ENCODE peak calls at places on chromosomes 4 and X, in seven cellular contexts. L is WERI-Rb-1, H is dorsolateral prefrontal cortex, Q is AG10803, T is cardiac muscle cell, F is heart right ventricle, M is lower lobe of right lung. I is an unnamed sample.
A peak's percentile ranks its signal among the peaks of the same experiment; 100 is the strongest.

GRCh38 chrX:120111611-120112010 is 4.1 kb downstream of the RHOXF1 start:
- DNase-seq in M (no peak), F (no peak), Q (no peak), T (no peak), H (no peak), L (no peak), I (no peak)

GRCh38 chrX:16869393-16870094 is 618 bp downstream of the RBBP7 start:
- DNase-seq in L (peak; percentile 55), F (peak; percentile 9), H (no peak), Q (peak; percentile 32), M (peak; percentile 43), T (peak; percentile 75), I (peak; percentile 54)

GRCh38 chrX:87098477-87098876 is 419.1 kb upstream of the KLHL4 start:
- DNase-seq in T (no peak), H (no peak), L (no peak), M (no peak), F (no peak), Q (no peak), I (no peak)

GRCh38 chr4:108360857-108361820 is 192.4 kb upstream of the LEF1 start:
- DNase-seq in M (no peak), H (no peak), L (no peak), F (peak; percentile 5), T (peak; percentile 23), Q (peak; percentile 93), I (no peak)

GRCh38 chr4:14853186-14853946 is 148.9 kb upstream of the CPEB2 start:
- DNase-seq in F (no peak), L (no peak), Q (peak; percentile 89), T (no peak), M (no peak), H (no peak), I (no peak)

GRCh38 chrX:78514852-78515251 is 144.3 kb downstream of the RTL3 start:
- DNase-seq in T (peak; percentile 56), F (no peak), Q (no peak), M (no peak), L (no peak), H (no peak), I (peak; percentile 15)

GRCh38 chr4:139099366-139099982 is 77.5 kb downstream of the ELF2 start:
- DNase-seq in H (peak; percentile 59), F (peak; percentile 73), M (no peak), T (peak; percentile 84), L (peak; percentile 78), Q (peak; percentile 81), I (peak; percentile 72)

GRCh38 chr4:82733636-82734035 is 65.0 kb downstream of the SCD5 start:
- DNase-seq in T (no peak), M (no peak), L (no peak), Q (no peak), H (peak; percentile 72), F (no peak), I (no peak)

GRCh38 chr4:22192302-22192645 is 243.7 kb upstream of the KCNIP4 start:
- DNase-seq in L (no peak), Q (no peak), F (no peak), H (no peak), T (no peak), M (no peak), I (no peak)

GRCh38 chr4:32472918-32473317 is 1752.7 kb downstream of the PCDH7 start:
- DNase-seq in H (no peak), L (no peak), T (no peak), Q (no peak), M (no peak), F (no peak), I (no peak)

GRCh38 chrX:136767104-136767941 is 13.4 kb downstream of the ARHGEF6 start:
- DNase-seq in M (peak; percentile 79), Q (peak; percentile 62), L (peak; percentile 29), T (peak; percentile 61), F (peak; percentile 65), H (peak; percentile 67), I (peak; percentile 38)

GRCh38 chr4:152535236-152535902 is 523 bp downstream of the FBXW7 start:
- DNase-seq in L (no peak), Q (no peak), T (no peak), M (peak; percentile 53), H (no peak), F (peak; percentile 17), I (peak; percentile 56)

GRCh38 chrX:154378059-154378798 is 866 bp upstream of the EMD start:
- DNase-seq in T (no peak), M (peak; percentile 75), L (no peak), H (no peak), Q (peak; percentile 59), F (no peak), I (peak; percentile 59)

GRCh38 chrX:71652405-71652804 is 14.9 kb upstream of the LOC101059915 start:
- DNase-seq in Q (peak; percentile 54), M (no peak), F (peak; percentile 27), L (peak; percentile 50), H (no peak), T (peak; percentile 55), I (peak; percentile 63)

GRCh38 chr4:105158837-105159236 is 12.2 kb downstream of the TET2 start:
- DNase-seq in F (no peak), H (no peak), T (no peak), Q (peak; percentile 42), L (no peak), M (peak; percentile 59), I (no peak)

GRCh38 chr4:39699676-39700409 is 1.9 kb downstream of the UBE2K start:
- DNase-seq in Q (no peak), H (no peak), L (no peak), M (no peak), T (no peak), F (no peak), I (no peak)

GRCh38 chr4:140038031-140038533 is 115.9 kb downstream of the MAML3 start:
- DNase-seq in F (no peak), M (no peak), Q (peak; percentile 35), L (no peak), T (no peak), H (no peak), I (no peak)

GRCh38 chrX:7330971-7331746 is 183.2 kb upstream of the PUDP start:
- DNase-seq in H (no peak), T (no peak), M (no peak), L (no peak), Q (peak; percentile 97), F (no peak), I (no peak)

GRCh38 chrX:83771664-83772063 is 89.3 kb upstream of the CYLC1 start:
- DNase-seq in T (peak; percentile 3), F (no peak), M (no peak), H (no peak), Q (no peak), L (no peak), I (no peak)

GRCh38 chr4:121698119-121698732 is 1.4 kb upstream of the ANXA5 start:
- DNase-seq in M (no peak), Q (peak; percentile 82), H (peak; percentile 65), F (no peak), T (no peak), L (peak; percentile 37), I (no peak)

GRCh38 chrX:71221145-71221544 is 1.9 kb upstream of the GJB1 start:
- DNase-seq in H (no peak), L (no peak), F (no peak), Q (no peak), M (no peak), T (no peak), I (no peak)

GRCh38 chrX:153423652-153424051 is 12.4 kb downstream of the ZFP92 start:
- DNase-seq in T (no peak), Q (peak; percentile 12), H (no peak), F (no peak), L (no peak), M (peak; percentile 66), I (no peak)

GRCh38 chrX:74434336-74434735 is 13.0 kb downstream of the SLC16A2 start:
- DNase-seq in Q (no peak), H (no peak), M (no peak), F (no peak), L (no peak), T (no peak), I (no peak)

GRCh38 chrX:69258893-69259292 is 93.6 kb upstream of the PJA1 start:
- DNase-seq in H (no peak), F (no peak), T (no peak), M (no peak), L (no peak), Q (no peak), I (no peak)

GRCh38 chrX:112147206-112147605 is 64.6 kb upstream of the TRPC5 start:
- DNase-seq in H (no peak), F (no peak), T (peak; percentile 47), M (no peak), L (peak; percentile 45), Q (peak; percentile 8), I (no peak)

DNA sequence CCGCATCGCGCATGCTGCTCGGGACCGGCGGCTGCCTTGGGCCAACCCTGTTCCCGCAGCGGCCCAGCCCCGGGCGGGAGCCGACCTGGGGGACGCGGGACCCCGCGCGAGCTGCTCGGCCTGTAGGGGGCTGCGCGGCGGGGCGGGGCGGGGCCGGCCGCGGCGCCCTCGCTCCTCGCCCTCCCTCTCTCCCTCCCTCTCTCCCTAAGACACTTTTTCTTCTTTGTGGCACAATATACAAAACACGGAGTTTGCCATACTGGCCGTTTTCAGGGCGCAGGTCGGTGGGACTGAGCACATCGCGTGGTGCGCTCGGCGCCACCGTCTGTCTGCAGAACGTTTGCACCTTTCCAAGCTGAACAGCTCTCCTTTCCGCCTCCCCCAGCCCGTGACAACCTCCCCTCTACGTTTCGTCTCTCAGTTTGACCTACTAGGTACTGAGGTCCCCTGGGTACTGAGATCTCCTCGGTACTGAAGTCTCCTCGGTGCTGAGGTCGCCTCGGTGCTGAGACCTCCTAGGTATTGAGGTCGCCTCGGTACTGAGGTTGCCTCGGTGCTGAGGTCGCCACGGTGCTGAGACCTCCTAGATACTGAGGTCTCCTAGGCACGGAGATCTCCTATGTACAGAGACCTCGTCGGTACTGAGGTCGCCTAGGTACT is 261.1 kb upstream of the PLCXD1 start:
- DNase-seq in Q (peak; percentile 4), M (no peak), H (no peak), T (no peak), F (no peak), L (no peak), I (no peak)
- H3K4me3 ChIP-seq in Q (peak overlapping the region; percentile 59), M (no peak overlapping the region), H (no peak overlapping the region), T (no peak overlapping the region), F (peak overlapping the region; percentile 28), L (no peak overlapping the region), I (no peak overlapping the region)

DNA sequence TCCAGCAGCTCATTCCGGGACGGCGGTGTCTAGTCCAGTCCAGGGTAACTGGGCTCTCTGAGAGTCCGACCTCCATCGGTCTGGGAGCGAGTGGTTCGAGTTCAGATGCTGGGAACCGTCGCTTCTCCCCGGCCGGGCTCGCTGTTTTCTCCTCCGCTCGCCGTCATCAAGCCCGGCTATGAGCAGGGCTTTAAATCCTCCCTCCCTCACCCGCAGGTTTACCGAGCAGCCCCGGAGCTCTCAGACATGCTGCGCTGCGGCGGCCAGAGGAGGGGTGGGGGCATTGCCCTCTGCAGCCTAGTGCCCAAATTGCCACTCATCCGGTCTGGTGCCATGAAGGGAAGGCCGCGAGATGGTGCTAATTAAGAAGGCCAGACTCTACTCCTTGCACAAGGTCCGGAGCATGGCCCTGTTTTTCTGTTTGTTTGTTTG is 23.2 kb downstream of the HAND2 start:
- DNase-seq in L (peak; percentile 38), Q (no peak), H (no peak), M (no peak), F (peak; percentile 50), T (no peak), I (no peak)
- H3K4me3 ChIP-seq in L (peak overlapping the region; percentile 44), Q (no peak overlapping the region), H (no peak overlapping the region), M (peak overlapping the region; percentile 11), F (peak overlapping the region; percentile 15), T (no peak overlapping the region), I (no peak overlapping the region)

GRCh38 chrX:103586659-103587058 is 1.3 kb downstream of the TCEAL4 start:
- DNase-seq in Q (no peak), F (no peak), H (no peak), L (no peak), T (no peak), M (no peak), I (no peak)
- H3K4me3 ChIP-seq in Q (peak overlapping the region; percentile 80), F (no peak overlapping the region), H (no peak overlapping the region), L (no peak overlapping the region), T (no peak overlapping the region), M (peak overlapping the region; percentile 62), I (no peak overlapping the region)

GRCh38 chr4:2852481-2852881 is 8.8 kb downstream of the ADD1 start:
- DNase-seq in M (peak; percentile 51), T (no peak), L (no peak), H (no peak), F (peak; percentile 69), Q (no peak), I (peak; percentile 32)
- H3K4me3 ChIP-seq in M (no peak overlapping the region), T (no peak overlapping the region), L (no peak overlapping the region), H (no peak overlapping the region), F (no peak overlapping the region), Q (no peak overlapping the region), I (no peak overlapping the region)

I was measured in CD4-positive, alpha-beta memory T cell.